ENCODE peak calls at places on chromosomes 6 and 20, in six cellular contexts. M is cardiac fibroblast; P is T-helper 22 cell; X is stimulated activated CD8-positive, alpha-beta memory T cell treated with anti-CD3 and anti-CD28 coated beads, Interleukin-4, amount 100 ng/mL, for 4 hours; W is esophagus squamous epithelium; S is HEK293T. Q is an unnamed sample.
A peak's percentile ranks its signal among the peaks of the same experiment; 100 is the strongest.

GRCh38 chr6:100446922-100447899 is 17.5 kb downstream of the SIM1 start:
- DNase-seq in P (no peak), X (no peak), S (no peak), W (no peak), M (peak; percentile 27), Q (no peak)

GRCh38 chr6:73391735-73392134 is 2.9 kb upstream of the DDX43 start:
- DNase-seq in S (no peak), W (no peak), P (no peak), M (peak; percentile 18), X (no peak), Q (no peak)

GRCh38 chr6:10351678-10352220 is 63.1 kb downstream of the TFAP2A start:
- DNase-seq in X (no peak), P (no peak), S (no peak), W (no peak), M (no peak), Q (no peak)

GRCh38 chr6:125821825-125822281 is 31.1 kb downstream of the NCOA7 start:
- DNase-seq in P (no peak), X (no peak), W (no peak), S (no peak), M (no peak), Q (peak; percentile 84)

GRCh38 chr6:87925373-87926060 is 122.1 kb upstream of the SPACA1 start:
- DNase-seq in W (no peak), S (no peak), X (no peak), M (no peak), P (no peak), Q (peak; percentile 93)

GRCh38 chr6:134373282-134373922 is 55.5 kb upstream of the SGK1 start:
- DNase-seq in X (no peak), M (peak; percentile 95), P (no peak), W (no peak), S (no peak), Q (no peak)

GRCh38 chr6:157946053-157946617 is 35.5 kb upstream of the SYNJ2 start:
- DNase-seq in M (no peak), X (no peak), S (no peak), P (no peak), W (no peak), Q (no peak)

GRCh38 chr6:88059221-88059620 is 11.6 kb downstream of the SPACA1 start:
- DNase-seq in S (no peak), W (no peak), P (no peak), M (no peak), X (no peak), Q (no peak)

GRCh38 chr6:107991061-107991460 is 33.1 kb upstream of the SEC63 start:
- DNase-seq in M (no peak), X (no peak), S (no peak), P (no peak), W (no peak), Q (no peak)

GRCh38 chr20:3577366-3577765 is 85.8 kb downstream of the GFRA4 start:
- DNase-seq in P (no peak), S (no peak), W (no peak), X (no peak), M (no peak), Q (no peak)

GRCh38 chr6:133724726-133725125 is 164.2 kb upstream of the TCF21 start:
- DNase-seq in W (no peak), S (no peak), P (no peak), X (no peak), M (peak; percentile 87), Q (no peak)

GRCh38 chr20:25487306-25487705 is 79.8 kb downstream of the GINS1 start:
- DNase-seq in X (no peak), S (no peak), W (no peak), P (no peak), M (no peak), Q (peak; percentile 76)

GRCh38 chr20:53866787-53867740 is 203.3 kb downstream of the BCAS1 start:
- DNase-seq in M (peak; percentile 40), W (no peak), S (no peak), P (no peak), X (no peak), Q (peak; percentile 68)

GRCh38 chr20:37395411-37395800 is 49.5 kb downstream of the SRC start:
- DNase-seq in S (no peak), M (no peak), X (no peak), P (no peak), W (no peak), Q (no peak)

GRCh38 chr6:163418273-163419029 is 3.9 kb downstream of the QKI start:
- DNase-seq in P (no peak), M (peak; percentile 30), S (no peak), W (no peak), X (no peak), Q (no peak)

GRCh38 chr6:72783035-72783434 is 161.2 kb downstream of the KCNQ5 start:
- DNase-seq in X (no peak), S (no peak), P (no peak), W (no peak), M (no peak), Q (no peak)

GRCh38 chr6:101830501-101831031 is 437.1 kb downstream of the GRIK2 start:
- DNase-seq in X (no peak), M (peak; percentile 60), W (no peak), P (no peak), S (no peak), Q (no peak)